ENCODE peak calls at places on chromosomes 4 and X, in eight cellular contexts. Q is kidney, C is astrocyte of the spinal cord, T is neural progenitor cell, M is suprapubic skin, S is DND-41, J is lung, E is SK-N-SH. O is an unnamed sample.

GRCh38 chrX:111736571-111736970 is 55.6 kb downstream of the ALG13 start:
- DNase-seq in Q (no peak), C (no peak), T (no peak), M (no peak), S (no peak), J (no peak), E (no peak), O (no peak)

GRCh38 chrX:39318497-39319343 is 517.5 kb downstream of the MID1IP1 start:
- DNase-seq in Q (no peak), C (no peak), T (no peak), M (no peak), S (no peak), J (no peak), E (no peak), O (no peak)

GRCh38 chr4:21656832-21657231 is 291.7 kb downstream of the KCNIP4 start:
- DNase-seq in Q (no peak), C (peak), T (no peak), M (no peak), S (no peak), J (no peak), E (no peak), O (no peak)

GRCh38 chrX:136689441-136689840 is 41.5 kb downstream of the CD40LG start:
- DNase-seq in Q (no peak), C (peak), T (peak), M (no peak), S (peak), J (no peak), E (no peak), O (no peak)

GRCh38 chr4:51960486-51960885 is 59.7 kb downstream of the LRRC66 start:
- DNase-seq in Q (no peak), C (no peak), T (no peak), M (no peak), S (no peak), J (no peak), E (no peak), O (no peak)

GRCh38 chr4:159366966-159367365 is 264.1 kb downstream of the RAPGEF2 start:
- DNase-seq in Q (no peak), C (no peak), T (no peak), M (no peak), S (no peak), J (no peak), E (no peak), O (no peak)

GRCh38 chr4:41538017-41538733 is at the start of gene LIMCH1:
- DNase-seq in Q (peak), C (no peak), T (peak), M (peak), S (no peak), J (peak), E (no peak), O (peak)

GRCh38 chrX:20712811-20713210 is 446.1 kb upstream of the RPS6KA3 start:
- DNase-seq in Q (no peak), C (no peak), T (no peak), M (no peak), S (no peak), J (no peak), E (no peak), O (no peak)

GRCh38 chrX:113059714-113060113 is 219.1 kb upstream of the AMOT start:
- DNase-seq in Q (no peak), C (no peak), T (no peak), M (no peak), S (no peak), J (no peak), E (no peak), O (no peak)

GRCh38 chr4:13313856-13314255 is 170.3 kb downstream of the RAB28 start:
- DNase-seq in Q (no peak), C (no peak), T (no peak), M (no peak), S (no peak), J (no peak), E (peak), O (no peak)

GRCh38 chr4:151921811-151922210 is 161.0 kb upstream of the GATB start:
- DNase-seq in Q (no peak), C (peak), T (no peak), M (no peak), S (no peak), J (no peak), E (no peak), O (no peak)

GRCh38 chr4:83356899-83357661 is 22.4 kb upstream of the HPSE start:
- DNase-seq in Q (no peak), C (peak), T (no peak), M (no peak), S (no peak), J (no peak), E (no peak), O (no peak)

GRCh38 chrX:41518841-41519220 is 71.7 kb downstream of the NYX start:
- DNase-seq in Q (no peak), C (peak), T (no peak), M (no peak), S (no peak), J (no peak), E (peak), O (no peak)

GRCh38 chr4:186852964-186853391 is 129.3 kb upstream of the FAT1 start:
- DNase-seq in Q (no peak), C (no peak), T (no peak), M (no peak), S (no peak), J (no peak), E (no peak), O (no peak)

GRCh38 chr4:84966382-84967291 is at the start of gene WDFY3:
- DNase-seq in Q (peak), C (peak), T (peak), M (peak), S (no peak), J (peak), E (peak), O (no peak)

GRCh38 chr4:86099348-86099747 is 260.5 kb downstream of the MAPK10 start:
- DNase-seq in Q (no peak), C (no peak), T (no peak), M (no peak), S (no peak), J (no peak), E (no peak), O (no peak)

GRCh38 chr4:73776363-73776762 is 36.0 kb downstream of the CXCL8 start:
- DNase-seq in Q (no peak), C (peak), T (no peak), M (no peak), S (no peak), J (peak), E (no peak), O (no peak)

GRCh38 chr4:53592128-53592527 is 842 bp upstream of the LNX1 start:
- DNase-seq in Q (no peak), C (no peak), T (no peak), M (no peak), S (no peak), J (no peak), E (no peak), O (no peak)

GRCh38 chr4:115851918-115852766 is 738.7 kb upstream of the NDST4 start:
- DNase-seq in Q (no peak), C (peak), T (peak), M (peak), S (peak), J (peak), E (peak), O (peak)

GRCh38 chr4:82681759-82682158 is 116.8 kb downstream of the SCD5 start:
- DNase-seq in Q (no peak), C (no peak), T (no peak), M (no peak), S (no peak), J (no peak), E (no peak), O (no peak)

GRCh38 chr4:77636902-77637301 is 31.3 kb downstream of the CXCL13 start:
- DNase-seq in Q (no peak), C (peak), T (no peak), M (no peak), S (no peak), J (no peak), E (no peak), O (peak)

GRCh38 chr4:175739612-175740011 is 72.5 kb downstream of the GPM6A start:
- DNase-seq in Q (no peak), C (no peak), T (no peak), M (no peak), S (no peak), J (no peak), E (no peak), O (no peak)

GRCh38 chrX:152991123-152991522 is 2.8 kb downstream of the PNMA5 start:
- DNase-seq in Q (no peak), C (no peak), T (no peak), M (no peak), S (no peak), J (no peak), E (no peak), O (no peak)

GRCh38 chr4:151604238-151604637 is 156.6 kb downstream of the GATB start:
- DNase-seq in Q (no peak), C (peak), T (no peak), M (no peak), S (no peak), J (no peak), E (peak), O (no peak)

GRCh38 chrX:96407501-96407900 is 277.1 kb upstream of the DIAPH2 start:
- DNase-seq in Q (no peak), C (peak), T (no peak), M (no peak), S (no peak), J (no peak), E (no peak), O (peak)

GRCh38 chr4:16745009-16745408 is 153.4 kb downstream of the LDB2 start:
- DNase-seq in Q (no peak), C (peak), T (peak), M (no peak), S (no peak), J (no peak), E (no peak), O (no peak)

GRCh38 chr4:145907363-145907762 is 31.3 kb downstream of the ZNF827 start:
- DNase-seq in Q (no peak), C (peak), T (no peak), M (no peak), S (no peak), J (no peak), E (no peak), O (no peak)
- TF ChIP-seq CTCF in Q (no peak), C (no peak), T (no peak), M (no peak), S (no peak), J (no peak), E (no peak), O (no peak)

DNA sequence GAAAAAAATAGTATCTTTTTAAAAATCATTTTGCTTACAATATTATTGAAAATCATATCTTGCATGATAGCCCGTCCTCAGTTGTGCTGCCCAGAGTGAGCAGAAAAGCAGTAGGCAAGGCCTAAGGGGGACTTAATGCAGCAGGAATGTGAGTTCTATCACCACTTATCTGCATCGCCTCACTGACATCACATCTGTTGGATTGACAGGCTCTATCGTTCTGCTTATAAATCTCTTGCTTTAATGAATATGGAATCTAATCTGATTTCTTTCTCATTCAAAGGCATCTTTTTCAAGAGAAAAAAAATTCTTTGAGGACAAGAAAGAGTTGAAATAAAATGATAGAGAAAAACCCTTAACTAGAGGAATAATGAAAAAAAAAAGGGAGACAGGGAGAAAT is 249.9 kb downstream of the PAPSS1 start:
- DNase-seq in Q (no peak), C (no peak), T (no peak), M (no peak), S (no peak), J (no peak), E (no peak), O (no peak)
- H3K4me3 ChIP-seq in Q (no peak), C (no peak), T (no peak), M (no peak), S (no peak), J (no peak), E (no peak), O (no peak)

GRCh38 chr4:144754562-144755410 is 108.8 kb downstream of the HHIP start:
- DNase-seq in Q (no peak), C (peak), T (peak), M (no peak), S (no peak), J (no peak), E (no peak), O (no peak)
- TF ChIP-seq CTCF in Q (peak), C (peak), T (peak), M (no peak), S (peak), J (no peak), E (peak), O (peak)

GRCh38 chr4:153556441-153556815 is 90.3 kb downstream of the TMEM131L start:
- DNase-seq in Q (no peak), C (no peak), T (no peak), M (no peak), S (no peak), J (no peak), E (no peak), O (peak)
- H3K4me3 ChIP-seq in Q (no peak), C (no peak), T (no peak), M (no peak), S (no peak), J (no peak), E (no peak), O (no peak)

DNA sequence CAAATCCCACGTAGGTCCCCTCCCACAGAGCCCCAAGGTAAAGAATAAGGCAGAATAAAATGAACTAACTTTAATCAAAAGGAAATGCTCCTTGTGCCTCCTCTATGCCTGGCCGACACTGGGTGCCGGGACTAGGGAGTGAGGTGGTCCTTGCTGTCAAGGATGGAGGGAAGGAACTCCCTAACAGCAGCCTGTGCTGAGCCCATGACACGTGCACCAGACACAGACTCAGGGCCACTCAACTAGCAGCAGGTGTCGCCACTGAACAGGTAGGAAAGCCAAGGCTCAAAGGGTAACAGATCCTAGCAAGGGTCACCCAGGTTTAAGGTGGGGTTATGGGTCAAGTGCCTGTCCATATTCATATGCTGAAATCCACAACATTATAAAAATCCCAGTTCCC is 29.2 kb downstream of the MSX1 start:
- DNase-seq in Q (no peak), C (no peak), T (no peak), M (peak), S (no peak), J (no peak), E (no peak), O (no peak)
- TF ChIP-seq CTCF in Q (no peak), C (no peak), T (no peak), M (no peak), S (no peak), J (no peak), E (no peak), O (peak)

GRCh38 chr4:7781361-7781760 is 158.3 kb downstream of the AFAP1 start:
- DNase-seq in Q (peak), C (no peak), T (no peak), M (no peak), S (no peak), J (no peak), E (no peak), O (no peak)
- H3K4me3 ChIP-seq in Q (no peak), C (no peak), T (no peak), M (no peak), S (no peak), J (no peak), E (no peak), O (no peak)

O was measured in LNCaP clone FGC.